ENCODE peak calls at places on chromosomes 12 and 14, in five cellular contexts. L is HCT116, T is GM12878, A is GM23338, E is Panc1. Z is an unnamed sample.
A peak's percentile ranks its signal among the peaks of the same experiment; 100 is the strongest.

GRCh38 chr12:32273063-32273521 is 126.3 kb upstream of the FGD4 start:
- DNase-seq in L (no peak), T (no peak), A (no peak), E (peak; percentile 8), Z (no peak)

GRCh38 chr14:64811676-64812075 is 68.0 kb downstream of the SPTB start:
- DNase-seq in L (no peak), T (no peak), A (no peak), E (no peak), Z (no peak)

GRCh38 chr14:71103662-71104484 is 196.6 kb downstream of the PCNX1 start:
- DNase-seq in L (peak; percentile 41), T (peak; percentile 13), A (peak; percentile 72), E (peak; percentile 18), Z (peak; percentile 48)

GRCh38 chr14:64422753-64423152 is 34.6 kb downstream of the MTHFD1 start:
- DNase-seq in L (no peak), T (no peak), A (no peak), E (no peak), Z (no peak)

GRCh38 chr14:31024577-31025334 is 693 bp upstream of the AP4S1 start:
- DNase-seq in L (no peak), T (no peak), A (no peak), E (no peak), Z (no peak)

GRCh38 chr12:87820524-87821194 is 208.5 kb downstream of the C12orf50 start:
- DNase-seq in L (peak; percentile 64), T (no peak), A (no peak), E (no peak), Z (peak; percentile 91)

GRCh38 chr14:55752580-55753365 is 172.8 kb downstream of the KTN1 start:
- DNase-seq in L (no peak), T (no peak), A (peak; percentile 75), E (no peak), Z (peak; percentile 19)

GRCh38 chr12:123319273-123319672 is 45.4 kb downstream of the SBNO1 start:
- DNase-seq in L (no peak), T (no peak), A (no peak), E (no peak), Z (no peak)

GRCh38 chr12:12562016-12562483 is 613 bp downstream of the DUSP16 start:
- DNase-seq in L (no peak), T (no peak), A (peak; percentile 62), E (no peak), Z (no peak)

GRCh38 chr12:12562585-12563245 is at the start of gene DUSP16:
- DNase-seq in L (peak; percentile 72), T (peak; percentile 75), A (peak; percentile 97), E (peak; percentile 90), Z (peak; percentile 88)

GRCh38 chr12:12561305-12562015 is 1.2 kb downstream of the DUSP16 start:
- DNase-seq in L (no peak), T (no peak), A (peak; percentile 62), E (no peak), Z (peak; percentile 64)

GRCh38 chr12:12564911-12565310 is 2.2 kb upstream of the DUSP16 start:
- DNase-seq in L (no peak), T (no peak), A (no peak), E (no peak), Z (no peak)

DNA sequence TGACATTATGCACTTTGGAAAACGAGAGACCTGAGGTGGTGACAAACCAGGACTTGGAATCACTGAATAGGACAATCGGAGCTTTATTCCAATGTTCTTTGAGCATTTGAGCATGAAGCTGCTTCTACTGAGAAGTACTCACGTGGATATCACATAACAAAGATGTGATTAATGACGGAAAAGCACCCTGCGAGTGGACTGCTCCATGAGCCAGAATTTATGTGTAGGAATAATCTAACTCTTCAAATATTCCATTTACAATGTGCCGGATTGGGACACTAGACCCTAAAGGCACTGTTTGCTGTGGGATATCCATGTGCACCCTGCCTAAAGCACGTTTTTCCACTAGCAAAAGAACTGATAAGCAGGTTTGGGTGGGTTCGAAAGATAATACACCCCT is 866 bp upstream of the DUSP16 start:
- DNase-seq in L (no peak), T (no peak), A (no peak), E (no peak), Z (no peak)
- TF ChIP-seq REST in L (no peak), T (no peak), A (no peak), E (no peak), Z (no peak)

DNA sequence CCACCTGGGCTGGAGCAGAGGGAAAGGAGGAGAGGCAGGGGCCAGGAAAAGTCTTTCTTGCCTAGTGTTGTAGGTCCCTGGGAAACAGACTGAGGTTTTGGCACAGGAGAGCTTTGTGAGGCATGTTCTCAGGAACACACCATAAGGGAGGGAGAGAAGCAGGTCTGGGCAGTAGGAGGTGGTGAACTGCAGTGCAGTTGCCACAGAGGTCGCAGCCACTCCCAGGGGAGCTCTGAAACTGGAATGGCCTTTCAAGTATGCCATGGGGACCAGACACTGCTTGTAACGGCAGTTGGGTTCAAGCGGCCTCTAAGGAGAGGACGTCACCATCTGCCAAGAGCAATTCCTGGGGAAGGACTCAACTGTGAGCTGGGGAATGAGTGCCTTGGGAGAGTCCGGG is 35.4 kb upstream of the NKX2-8 start:
- DNase-seq in L (no peak), T (no peak), A (no peak), E (no peak), Z (no peak)
- TF ChIP-seq REST in L (no peak), T (no peak), A (no peak), E (no peak), Z (no peak)

GRCh38 chr12:66692170-66692569 is 13.3 kb upstream of the GRIP1 start:
- DNase-seq in L (no peak), T (no peak), A (no peak), E (no peak), Z (no peak)

GRCh38 chr12:66692986-66693385 is 14.1 kb upstream of the GRIP1 start:
- DNase-seq in L (no peak), T (no peak), A (no peak), E (no peak), Z (no peak)

GRCh38 chr12:66684222-66684621 is 5.3 kb upstream of the GRIP1 start:
- DNase-seq in L (no peak), T (no peak), A (no peak), E (no peak), Z (no peak)

GRCh38 chr12:66693901-66694513 is 15.1 kb upstream of the GRIP1 start:
- DNase-seq in L (peak; percentile 52), T (peak; percentile 23), A (peak; percentile 82), E (peak; percentile 32), Z (peak; percentile 48)

GRCh38 chr12:66688836-66689439 is 10.1 kb upstream of the GRIP1 start:
- DNase-seq in L (peak; percentile 52), T (no peak), A (peak; percentile 91), E (peak; percentile 35), Z (peak; percentile 71)
- TF ChIP-seq REST in L (no peak), T (no peak), A (no peak), E (no peak), Z (no peak)

GRCh38 chr12:131619736-131620506 is 91.0 kb upstream of the SFSWAP start:
- DNase-seq in L (no peak), T (no peak), A (no peak), E (no peak), Z (no peak)

GRCh38 chr12:131622422-131622955 is 88.4 kb upstream of the SFSWAP start:
- DNase-seq in L (no peak), T (no peak), A (no peak), E (no peak), Z (no peak)

GRCh38 chr12:131621701-131622421 is 89.0 kb upstream of the SFSWAP start:
- DNase-seq in L (no peak), T (no peak), A (no peak), E (no peak), Z (no peak)

GRCh38 chr12:131620520-131620919 is 90.4 kb upstream of the SFSWAP start:
- DNase-seq in L (no peak), T (no peak), A (peak; percentile 73), E (no peak), Z (no peak)

DNA sequence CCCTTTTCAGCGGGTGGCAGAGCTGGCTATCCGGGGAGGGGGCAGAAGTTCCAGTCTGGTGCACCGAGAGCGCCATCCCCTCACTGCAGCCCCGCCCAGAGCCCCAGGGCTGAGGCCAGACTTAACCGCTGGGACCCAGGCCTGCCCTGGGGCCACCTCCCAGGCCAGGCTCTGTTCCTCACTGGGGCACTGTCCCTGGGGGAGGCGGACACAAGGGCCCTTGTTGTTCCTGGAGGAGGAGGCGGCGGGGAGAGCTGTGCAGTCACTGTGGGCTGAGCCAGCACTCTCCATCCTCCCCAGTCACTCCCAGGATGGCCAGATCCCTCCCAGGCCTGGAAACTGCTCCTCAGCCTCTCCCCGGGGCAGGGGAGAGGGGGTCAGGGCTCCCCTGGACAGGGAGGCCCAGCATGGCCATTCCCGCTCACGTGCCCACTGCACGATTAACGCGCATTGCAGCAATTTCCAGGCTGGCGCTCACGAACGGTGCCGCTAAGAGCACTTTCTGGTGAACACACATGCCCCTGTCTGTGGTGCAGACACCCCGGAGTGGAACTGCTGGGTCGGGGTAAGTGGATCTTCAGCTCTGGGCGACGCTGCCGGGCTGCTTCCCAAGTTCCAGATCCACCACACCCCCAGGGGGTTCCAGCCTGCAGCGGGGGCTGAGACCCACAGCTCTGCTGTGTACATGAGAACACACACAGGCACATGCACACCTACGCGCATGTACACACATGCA is 89.8 kb upstream of the SFSWAP start:
- DNase-seq in L (no peak), T (no peak), A (no peak), E (no peak), Z (no peak)
- TF ChIP-seq REST in L (no peak), T (no peak), A (no peak), E (no peak), Z (no peak)

DNA sequence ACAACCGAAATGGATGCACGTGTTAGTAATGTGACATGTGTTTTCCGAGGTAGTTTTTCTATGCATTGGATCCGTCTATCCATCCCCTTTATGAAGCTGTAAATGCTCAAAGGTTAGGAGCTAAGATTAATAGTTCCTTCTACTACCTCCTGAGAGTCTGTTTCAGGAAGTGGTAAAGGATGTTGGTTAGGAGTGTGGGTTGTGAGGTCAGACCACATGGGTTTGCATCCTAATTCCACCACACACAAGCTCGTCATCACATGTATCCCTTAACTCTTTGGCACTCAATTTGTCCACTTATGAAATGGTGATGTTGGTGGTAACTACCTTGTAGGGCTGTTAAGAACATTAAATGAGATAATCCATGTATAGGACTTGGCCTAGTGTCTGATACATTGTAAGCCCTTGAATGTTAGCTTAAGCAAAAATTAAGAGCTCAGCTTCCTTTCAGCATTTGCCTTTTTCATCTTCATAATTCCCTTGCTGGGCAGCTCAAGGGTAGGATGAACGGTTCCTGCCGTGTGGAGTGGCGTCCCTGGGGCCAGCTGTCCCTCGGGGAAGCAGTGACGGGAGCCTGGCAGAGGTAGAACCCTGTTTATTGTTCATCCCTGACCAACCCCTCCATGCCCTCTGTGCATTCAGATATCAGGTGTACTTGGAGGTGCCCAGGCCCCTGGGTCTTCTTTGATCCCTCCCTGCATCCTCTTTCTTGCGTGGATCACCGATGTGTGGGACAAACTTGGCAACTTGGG is 52.3 kb downstream of the TSPAN9 start:
- DNase-seq in L (no peak), T (peak; percentile 25), A (no peak), E (no peak), Z (no peak)
- TF ChIP-seq REST in L (no peak), T (no peak), A (no peak), E (no peak), Z (no peak)